ENCODE peak calls at places on chromosomes 13 and 19, in eight cellular contexts. B is upper lobe of left lung, M is HepG2, P is HCT116, R is GM12878, S is K562, E is Panc1, O is GM23338. A is an unnamed sample. For H3K27me3, the result is how much of the 10 kb centered on the place peaks cover.

GRCh38 chr13:113273856-113274590 is 23.0 kb upstream of the LAMP1 start:
- ATAC-seq in R (no peak), O (no peak), S (peak), B (peak), P (no peak), M (no peak), E (no peak), A (peak)

GRCh38 chr19:38831142-38831605 is 420 bp downstream of the ECH1 start:
- ATAC-seq in M (peak), S (peak), P (peak), E (peak), B (peak), R (peak), O (peak), A (peak)

GRCh38 chr13:22127277-22128143 is 456.6 kb downstream of the FGF9 start:
- ATAC-seq in B (no peak), M (no peak), S (no peak), E (no peak), P (no peak), R (peak), O (no peak), A (no peak)

GRCh38 chr13:24178847-24179845 is 18.6 kb downstream of the SPATA13 start:
- ATAC-seq in R (no peak), O (no peak), P (no peak), E (no peak), M (no peak), S (no peak), B (no peak), A (no peak)

GRCh38 chr19:50173144-50173543 is 10.1 kb upstream of the IZUMO2 start:
- ATAC-seq in R (peak), E (no peak), S (peak), O (no peak), B (no peak), M (peak), P (peak), A (no peak)

GRCh38 chr13:29934531-29935308 is 84.3 kb upstream of the UBL3 start:
- ATAC-seq in R (peak), S (no peak), O (no peak), E (no peak), M (peak), B (no peak), P (no peak), A (no peak)

GRCh38 chr19:18713550-18714117 is 30.2 kb downstream of the CRTC1 start:
- ATAC-seq in S (no peak), R (no peak), O (no peak), P (no peak), B (no peak), E (no peak), M (peak), A (no peak)

GRCh38 chr19:49229416-49229815 is 71.8 kb downstream of the TRPM4 start:
- ATAC-seq in E (no peak), P (no peak), S (no peak), B (no peak), M (no peak), O (no peak), R (no peak), A (no peak)

GRCh38 chr13:40194204-40194806 is 472.1 kb downstream of the FOXO1 start:
- ATAC-seq in M (no peak), S (no peak), O (no peak), E (no peak), R (no peak), P (no peak), B (peak), A (peak)

GRCh38 chr19:39083983-39084731 is at the start of gene ACP7:
- ATAC-seq in P (peak), M (peak), O (peak), E (peak), R (no peak), S (no peak), B (no peak), A (no peak)

GRCh38 chr19:50969413-50969760 is at the start of gene KLK6:
- ATAC-seq in R (no peak), S (no peak), P (peak), M (peak), O (peak), E (peak), B (no peak), A (no peak)

GRCh38 chr13:78595819-78596700 is 7.3 kb downstream of the POU4F1 start:
- ATAC-seq in O (peak), M (peak), R (no peak), E (no peak), P (no peak), S (no peak), B (peak), A (no peak)

GRCh38 chr13:109720758-109721184 is 65.6 kb downstream of the IRS2 start:
- ATAC-seq in E (no peak), R (no peak), M (peak), S (no peak), B (no peak), P (no peak), O (no peak), A (no peak)

GRCh38 chr13:75830842-75831241 is 194.7 kb downstream of the LMO7 start:
- ATAC-seq in O (no peak), R (no peak), M (no peak), E (no peak), S (no peak), P (no peak), B (no peak), A (no peak)

GRCh38 chr13:42107006-42107405 is 58.6 kb downstream of the DGKH start:
- ATAC-seq in E (no peak), M (no peak), S (no peak), O (no peak), R (no peak), B (no peak), P (no peak), A (no peak)

GRCh38 chr19:51702103-51702753 is 9.1 kb downstream of the SPACA6 start:
- ATAC-seq in M (no peak), R (no peak), B (peak), P (peak), S (peak), E (peak), O (peak), A (peak)

GRCh38 chr13:109608503-109608902 is 177.9 kb downstream of the IRS2 start:
- ATAC-seq in P (no peak), B (no peak), M (no peak), O (no peak), R (no peak), E (no peak), S (no peak), A (no peak)

DNA sequence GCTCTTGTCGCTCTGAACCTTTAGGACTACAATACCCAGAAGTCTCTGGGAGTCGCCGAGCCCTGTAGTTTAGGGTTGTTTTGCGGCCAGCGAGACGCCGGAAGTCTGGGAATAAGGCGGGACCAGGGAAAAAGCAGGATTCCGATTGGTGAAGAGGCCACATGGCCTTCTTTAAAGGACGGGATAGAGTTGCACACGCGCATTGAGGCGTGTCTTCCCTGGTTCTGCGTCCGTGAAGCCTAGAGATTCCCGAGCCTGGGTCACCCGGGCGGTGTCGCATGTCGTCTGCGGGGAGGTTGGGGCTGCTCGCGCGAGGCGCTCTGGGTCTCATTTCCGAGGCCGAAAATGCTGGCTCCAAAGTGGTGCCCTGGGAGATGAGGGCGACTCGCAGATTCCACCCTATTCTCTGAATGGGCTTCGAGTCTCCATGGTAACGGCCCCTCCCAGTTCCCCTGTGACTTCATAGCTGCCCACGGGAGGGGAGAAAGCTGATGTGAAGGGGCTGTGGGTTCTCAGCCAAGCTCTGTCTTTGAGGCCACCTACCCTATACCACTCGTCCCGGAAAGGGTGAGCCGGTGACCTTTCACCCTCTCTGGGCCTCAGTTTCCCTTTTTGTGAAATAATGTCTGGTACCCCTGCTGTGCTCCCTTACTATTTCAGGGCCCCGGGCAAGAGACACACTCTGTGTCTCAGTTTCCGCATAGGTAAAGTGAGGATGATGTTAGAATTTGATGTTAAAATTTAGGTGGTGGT is 613 bp upstream of the ZSCAN5A start:
- ATAC-seq in E (peak), B (peak), O (peak), S (peak), M (peak), P (peak), R (peak), A (peak)
- TF ChIP-seq POLR2AphosphoS5 in E (no peak), B (peak), O (peak), S (no peak), M (peak), P (peak), R (no peak), A (peak)

GRCh38 chr13:43786472-43786765 is 353 bp downstream of the ENOX1 start:
- ATAC-seq in M (no peak), R (peak), P (peak), O (no peak), E (no peak), S (no peak), B (no peak), A (no peak)

GRCh38 chr13:43784491-43784890 is 2.3 kb downstream of the ENOX1 start:
- ATAC-seq in R (no peak), S (no peak), B (no peak), M (no peak), E (no peak), P (no peak), O (no peak), A (no peak)

GRCh38 chr13:43786766-43787517 is at the start of gene ENOX1:
- ATAC-seq in O (peak), P (peak), R (peak), E (peak), M (peak), B (peak), S (no peak), A (peak)

GRCh38 chr13:43785166-43785680 is 1.5 kb downstream of the ENOX1 start:
- ATAC-seq in S (no peak), O (no peak), M (no peak), R (no peak), B (no peak), E (no peak), P (no peak), A (no peak)

DNA sequence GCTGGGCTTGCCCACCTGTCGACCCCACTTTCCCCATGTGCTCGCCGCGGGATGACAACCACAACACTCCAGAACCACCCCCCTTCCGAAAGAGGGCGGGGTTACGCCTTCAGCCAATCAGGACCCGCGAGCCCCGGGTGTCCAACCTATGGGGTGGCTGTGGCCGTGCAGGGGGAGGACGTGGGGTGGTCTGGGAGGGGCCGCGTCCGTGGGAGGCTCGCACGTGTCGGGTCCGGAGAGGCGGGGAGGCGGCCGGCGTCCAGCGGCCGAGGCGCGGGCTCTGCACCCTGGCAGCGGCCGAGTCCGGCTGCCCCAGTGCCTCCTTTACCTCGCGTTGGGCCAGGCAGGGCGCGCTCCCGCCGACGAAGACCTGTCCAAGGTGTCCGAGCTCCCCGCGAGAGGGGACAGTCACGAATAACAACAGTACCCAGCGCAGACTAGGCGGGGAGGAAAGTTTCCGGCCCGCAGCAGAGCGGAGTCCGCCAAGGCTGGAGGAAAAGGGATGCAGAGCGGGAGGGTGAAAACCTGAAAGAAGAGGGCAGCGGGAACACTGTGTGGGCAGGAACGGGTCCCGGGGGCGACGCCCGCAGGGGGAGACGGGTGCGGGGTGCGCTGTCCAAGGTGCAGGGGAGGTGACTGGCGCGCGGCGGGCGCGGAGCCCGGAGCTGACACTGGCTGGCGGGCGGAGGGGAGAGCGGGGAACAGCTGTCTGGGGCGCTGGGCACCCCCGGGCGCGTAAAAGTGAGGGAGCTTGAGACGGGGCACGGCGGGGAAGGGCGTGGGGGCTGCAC is 896 bp downstream of the ENOX1 start:
- ATAC-seq in R (peak), S (no peak), M (peak), B (peak), E (peak), P (no peak), O (peak), A (peak)
- H3K27me3 ChIP-seq in R (under half), S (under half), M (under half), B (under half), E (under half), P (under half), O (half or more), A (under half)

DNA sequence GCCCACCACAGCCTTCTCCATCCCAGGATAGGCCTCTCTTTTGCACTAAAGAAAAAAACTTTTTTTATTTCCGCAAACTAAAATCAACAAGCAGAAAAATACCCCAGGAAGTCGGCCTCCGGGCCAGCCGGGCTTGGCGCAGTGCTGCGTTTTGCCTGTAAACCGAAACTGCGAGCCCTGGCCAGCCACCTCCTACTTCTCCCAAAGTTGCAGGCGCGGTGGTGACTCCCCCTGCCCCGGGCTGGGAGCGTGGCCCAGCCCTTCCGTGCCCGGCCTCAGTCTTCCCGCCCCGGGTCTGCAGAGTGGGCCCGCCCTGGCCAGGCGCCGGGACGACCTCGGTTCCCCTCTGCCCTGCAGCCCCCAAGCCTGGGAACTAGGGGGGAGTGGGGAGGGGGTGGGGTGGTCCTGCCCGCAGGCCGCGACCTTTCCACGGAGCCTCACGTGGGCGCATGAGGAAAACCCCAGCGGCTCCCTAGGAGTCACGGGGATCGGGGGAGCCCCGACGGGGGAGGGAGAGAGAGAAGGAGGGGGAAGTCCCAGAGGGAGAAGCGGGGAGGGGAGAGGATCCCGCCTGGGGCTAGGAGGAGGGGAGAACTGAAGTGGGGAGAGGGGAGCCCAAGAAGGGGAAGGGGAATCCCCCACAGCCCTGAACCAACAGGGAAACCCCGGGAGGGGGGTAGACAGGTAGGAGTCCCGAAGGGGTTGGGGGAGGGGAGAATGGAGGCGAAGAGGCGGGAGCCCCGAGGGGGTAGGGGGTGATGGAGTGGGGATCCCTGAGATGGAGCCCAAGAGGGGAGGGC is 3.0 kb downstream of the GADD45B start:
- ATAC-seq in P (no peak), S (no peak), M (no peak), B (peak), O (peak), R (peak), E (peak), A (peak)
- TF ChIP-seq POLR2AphosphoS5 in P (peak), S (no peak), M (no peak), B (peak), O (no peak), R (no peak), E (no peak), A (peak)

GRCh38 chr13:99895428-99895998 is 76.1 kb downstream of the ZIC5 start:
- ATAC-seq in E (no peak), R (no peak), O (no peak), B (peak), P (no peak), M (no peak), S (no peak), A (no peak)
- H3K27me3 ChIP-seq in E (under half), R (under half), O (half or more), B (under half), P (under half), M (under half), S (under half), A (half or more)

A was measured in gastroesophageal sphincter.